ENCODE peak calls at places on chromosomes 2 and 18, in five cellular contexts. Q, S, F, D and I are unnamed samples.

GRCh38 chr2:234348081-234348480 is 148.8 kb downstream of the ARL4C start:
- DNase-seq in Q (no peak), S (no peak), F (no peak), D (no peak), I (no peak)

GRCh38 chr2:75100011-75100680 is 99.2 kb downstream of the TACR1 start:
- DNase-seq in Q (no peak), S (no peak), F (no peak), D (peak; percentile 32), I (no peak)

GRCh38 chr2:47520825-47521665 is 118.1 kb downstream of the MSH2 start:
- DNase-seq in Q (no peak), S (peak; percentile 57), F (peak; percentile 85), D (no peak), I (no peak)

GRCh38 chr2:237393523-237393922 is 20.4 kb downstream of the COL6A3 start:
- DNase-seq in Q (no peak), S (no peak), F (no peak), D (no peak), I (no peak)

GRCh38 chr2:24317491-24317920 is 42.8 kb downstream of the ITSN2 start:
- DNase-seq in Q (no peak), S (no peak), F (no peak), D (no peak), I (no peak)

GRCh38 chr2:119929537-119929936 is 83.3 kb upstream of the EPB41L5 start:
- DNase-seq in Q (no peak), S (no peak), F (no peak), D (no peak), I (no peak)

GRCh38 chr2:47016172-47016913 is 100.7 kb upstream of the MCFD2 start:
- DNase-seq in Q (no peak), S (no peak), F (no peak), D (peak; percentile 60), I (no peak)

GRCh38 chr2:24049485-24050021 is at the start of gene FKBP1B:
- DNase-seq in Q (peak; percentile 46), S (peak; percentile 85), F (peak; percentile 78), D (peak; percentile 82), I (no peak)

GRCh38 chr2:17539596-17539992 is 902 bp upstream of the VSNL1 start:
- DNase-seq in Q (no peak), S (no peak), F (no peak), D (peak; percentile 28), I (no peak)

GRCh38 chr18:6203791-6204190 is 210.9 kb downstream of the L3MBTL4 start:
- DNase-seq in Q (no peak), S (no peak), F (no peak), D (no peak), I (no peak)

GRCh38 chr18:49893036-49893435 is 79.7 kb upstream of the ACAA2 start:
- DNase-seq in Q (no peak), S (no peak), F (no peak), D (no peak), I (no peak)

GRCh38 chr2:46827274-46827930 is 88.2 kb downstream of the MCFD2 start:
- DNase-seq in Q (no peak), S (no peak), F (no peak), D (no peak), I (no peak)

GRCh38 chr2:232898592-232899541 is 28.8 kb downstream of the SNORC start:
- DNase-seq in Q (no peak), S (no peak), F (no peak), D (peak; percentile 48), I (no peak)

GRCh38 chr2:24403168-24403850 is 43.0 kb upstream of the ITSN2 start:
- DNase-seq in Q (no peak), S (no peak), F (no peak), D (no peak), I (no peak)

GRCh38 chr2:142286618-142287017 is 155.8 kb upstream of the LRP1B start:
- DNase-seq in Q (no peak), S (no peak), F (no peak), D (peak; percentile 46), I (no peak)

GRCh38 chr2:86069783-86070339 is 35.8 kb downstream of the POLR1A start:
- DNase-seq in Q (no peak), S (no peak), F (no peak), D (no peak), I (no peak)

GRCh38 chr2:55743583-55743982 is 49.9 kb upstream of the PNPT1 start:
- DNase-seq in Q (no peak), S (no peak), F (no peak), D (no peak), I (no peak)

GRCh38 chr2:177165103-177165583 is 47.5 kb upstream of the HNRNPA3 start:
- DNase-seq in Q (no peak), S (no peak), F (no peak), D (peak; percentile 28), I (no peak)

GRCh38 chr18:40738321-40738880 is 1216.6 kb upstream of the PIK3C3 start:
- DNase-seq in Q (no peak), S (no peak), F (no peak), D (no peak), I (no peak)

GRCh38 chr2:67848551-67848950 is 214.3 kb downstream of the C1D start:
- DNase-seq in Q (no peak), S (no peak), F (no peak), D (no peak), I (no peak)

GRCh38 chr2:219000569-219000960 is 7.3 kb upstream of the CRYBA2 start:
- DNase-seq in Q (no peak), S (no peak), F (no peak), D (no peak), I (no peak)

GRCh38 chr2:217804786-217805678 is 197.8 kb downstream of the TNS1 start:
- DNase-seq in Q (no peak), S (peak; percentile 37), F (no peak), D (no peak), I (no peak)

GRCh38 chr2:7044253-7045250 is 127.3 kb downstream of the RNF144A start:
- DNase-seq in Q (no peak), S (no peak), F (no peak), D (peak; percentile 60), I (peak; percentile 69)

GRCh38 chr2:174227748-174228147 is 20.6 kb downstream of the OLA1 start:
- DNase-seq in Q (no peak), S (no peak), F (no peak), D (no peak), I (no peak)

GRCh38 chr2:67423489-67423888 is 26.4 kb downstream of the ETAA1 start:
- DNase-seq in Q (no peak), S (no peak), F (no peak), D (no peak), I (no peak)

GRCh38 chr2:104701471-104701911 is 152.4 kb upstream of the POU3F3 start:
- DNase-seq in Q (no peak), S (no peak), F (no peak), D (no peak), I (no peak)

GRCh38 chr2:74889159-74889558 is 55.2 kb downstream of the HK2 start:
- DNase-seq in Q (no peak), S (no peak), F (no peak), D (no peak), I (no peak)

DNA sequence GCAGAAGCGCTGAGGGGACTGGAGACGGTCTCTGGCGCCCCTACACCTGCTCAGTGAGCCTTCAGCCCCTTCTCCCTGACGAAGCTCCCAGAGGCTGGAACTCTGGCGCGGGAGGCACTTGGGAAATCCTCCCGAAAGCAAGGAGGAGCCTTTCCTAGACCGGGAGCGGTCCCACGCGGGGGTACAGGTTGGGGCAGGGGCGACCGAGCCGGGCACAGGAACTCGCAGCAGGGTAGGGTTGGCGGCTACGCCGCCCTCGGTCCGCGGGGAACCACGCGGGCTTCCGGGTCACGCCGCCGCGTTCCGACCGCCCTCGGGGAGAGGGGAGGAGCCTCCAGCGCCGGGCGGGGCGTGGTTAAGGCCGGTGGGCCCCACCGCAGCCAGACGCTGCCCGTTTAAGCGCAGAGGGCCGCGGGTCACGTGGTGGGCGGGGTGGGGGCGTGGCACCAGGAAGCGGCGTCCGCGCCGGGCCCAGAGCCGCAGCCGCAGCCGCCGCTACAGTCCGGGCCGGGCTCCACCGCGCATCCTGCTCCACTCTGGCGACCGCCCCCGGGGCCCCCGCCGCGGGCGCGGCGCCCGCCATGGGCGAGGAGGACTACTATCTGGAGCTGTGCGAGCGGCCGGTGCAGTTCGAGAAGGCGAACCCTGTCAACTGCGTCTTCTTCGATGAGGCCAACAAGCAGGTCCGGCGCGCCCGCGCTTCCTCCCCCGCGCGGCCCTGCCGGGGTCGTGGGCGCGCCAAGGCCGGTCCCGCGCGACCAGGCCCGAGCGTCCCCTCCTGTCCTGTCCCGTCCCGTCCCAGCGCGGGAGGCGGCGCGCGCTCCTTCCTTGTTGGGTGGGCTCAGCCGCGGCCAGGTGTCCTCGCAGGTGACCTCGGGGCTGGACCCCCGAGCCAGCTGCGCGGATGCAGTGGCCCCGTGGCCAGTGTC is at the start of gene RMC1:
- DNase-seq in Q (peak; percentile 96), S (peak; percentile 99), F (peak; percentile 98), D (peak; percentile 99), I (peak; percentile 88)
- TF ChIP-seq CTCF in Q (no peak), S (no peak), F (peak; percentile 40), D (peak; percentile 38), I (peak; percentile 23)

GRCh38 chr18:11518788-11519685 is 90.4 kb upstream of the SLC35G4 start:
- DNase-seq in Q (no peak), S (no peak), F (peak; percentile 32), D (peak; percentile 73), I (peak; percentile 40)
- TF ChIP-seq CTCF in Q (peak; percentile 58), S (no peak), F (peak; percentile 90), D (peak; percentile 64), I (peak; percentile 72)

GRCh38 chr2:102773149-102773706 is 11.4 kb downstream of the TMEM182 start:
- DNase-seq in Q (no peak), S (no peak), F (no peak), D (no peak), I (no peak)
- TF ChIP-seq CTCF in Q (no peak), S (no peak), F (no peak), D (no peak), I (no peak)

GRCh38 chr18:58299936-58300335 is 255.9 kb downstream of the NEDD4L start:
- DNase-seq in Q (no peak), S (no peak), F (no peak), D (no peak), I (no peak)

GRCh38 chr18:58303363-58303762 is 259.3 kb downstream of the NEDD4L start:
- DNase-seq in Q (no peak), S (no peak), F (no peak), D (no peak), I (no peak)

GRCh38 chr18:58300867-58301266 is 256.8 kb downstream of the NEDD4L start:
- DNase-seq in Q (no peak), S (no peak), F (no peak), D (no peak), I (no peak)

GRCh38 chr18:58305792-58306191 is 261.8 kb downstream of the NEDD4L start:
- DNase-seq in Q (no peak), S (no peak), F (no peak), D (no peak), I (no peak)

GRCh38 chr18:58302811-58303210 is 258.8 kb downstream of the NEDD4L start:
- DNase-seq in Q (no peak), S (no peak), F (no peak), D (no peak), I (no peak)
- TF ChIP-seq CTCF in Q (no peak), S (no peak), F (peak; percentile 24), D (no peak), I (no peak)